ENCODE peak calls at places on chromosomes 5 and 9, in eight cellular contexts. C is GM23338, U is trophoblast cell, P is mesenchymal stem cell, D is lung, V is psoas muscle, X is small intestine, N is aorta. Q is an unnamed sample.

GRCh38 chr5:14210729-14211128 is 67.6 kb downstream of the TRIO start:
- DNase-seq in P (no peak), N (no peak), C (no peak), U (no peak), D (no peak), V (no peak), X (no peak), Q (no peak)

GRCh38 chr9:128108784-128109709 is 18.5 kb downstream of the PTGES2 start:
- DNase-seq in V (no peak), P (no peak), D (no peak), N (peak; percentile 59), X (peak; percentile 42), C (no peak), U (no peak), Q (no peak)

GRCh38 chr5:158590936-158591863 is 508.5 kb downstream of the EBF1 start:
- DNase-seq in V (no peak), N (no peak), C (peak; percentile 77), X (peak; percentile 3), U (peak; percentile 46), P (peak; percentile 3), D (no peak), Q (peak; percentile 12)

GRCh38 chr5:170971-171800 is 20.1 kb upstream of the LRRC14B start:
- DNase-seq in V (peak; percentile 28), C (no peak), P (no peak), U (no peak), X (no peak), N (peak; percentile 65), D (no peak), Q (no peak)

GRCh38 chr9:88106492-88106891 is 31.8 kb downstream of the SPATA31C2 start:
- DNase-seq in N (no peak), V (no peak), P (peak; percentile 25), X (peak; percentile 60), C (peak; percentile 53), U (peak; percentile 55), D (no peak), Q (no peak)

GRCh38 chr9:110410926-110411325 is 73.3 kb upstream of the TXNDC8 start:
- DNase-seq in C (no peak), U (no peak), X (no peak), P (no peak), V (no peak), N (no peak), D (no peak), Q (no peak)

GRCh38 chr5:53263151-53263550 is 153.6 kb upstream of the MOCS2 start:
- DNase-seq in X (no peak), D (no peak), P (no peak), N (no peak), U (no peak), V (no peak), C (no peak), Q (no peak)

GRCh38 chr9:14165376-14166035 is 148.4 kb downstream of the NFIB start:
- DNase-seq in U (no peak), X (no peak), D (peak; percentile 41), N (no peak), P (no peak), C (no peak), V (no peak), Q (no peak)

GRCh38 chr9:38004809-38005560 is 64.0 kb downstream of the SHB start:
- DNase-seq in X (no peak), D (no peak), P (no peak), U (no peak), V (no peak), C (no peak), N (peak; percentile 33), Q (no peak)

DNA sequence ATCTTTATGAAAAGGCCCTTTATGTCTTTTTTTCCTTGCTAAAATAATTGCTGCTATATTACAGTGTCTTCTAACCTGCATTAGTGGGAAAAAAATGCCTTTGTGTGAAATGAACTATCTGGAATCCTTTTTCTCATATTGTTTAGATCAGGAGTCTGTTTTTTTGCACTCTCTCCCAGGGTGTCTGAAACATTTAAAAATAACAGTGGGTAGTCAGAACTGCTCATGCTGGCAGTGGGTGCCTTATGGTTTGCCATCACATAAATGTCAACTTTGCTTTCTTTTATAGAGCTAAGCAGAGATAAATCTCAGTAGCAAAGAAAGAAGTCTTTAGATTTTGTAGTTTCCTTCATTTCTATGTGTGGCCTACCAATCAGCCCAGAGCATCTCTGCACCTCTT is 347.8 kb upstream of the RGMB start:
- DNase-seq in P (no peak), N (no peak), C (no peak), D (no peak), V (no peak), U (no peak), X (no peak), Q (no peak)
- H3K27ac ChIP-seq in P (no peak overlapping the region), N (no peak overlapping the region), C (no peak overlapping the region), D (no peak overlapping the region), V (no peak overlapping the region), U (no peak overlapping the region), X (no peak overlapping the region), Q (no peak overlapping the region)

GRCh38 chr9:137085918-137086530 is 761 bp upstream of the MAN1B1 start:
- DNase-seq in D (peak; percentile 45), N (peak; percentile 88), C (peak; percentile 46), U (peak; percentile 66), V (peak; percentile 58), X (peak; percentile 40), P (peak; percentile 65), Q (peak; percentile 45)

GRCh38 chr9:137082222-137082924 is 4.4 kb upstream of the MAN1B1 start:
- DNase-seq in D (no peak), C (no peak), V (no peak), U (no peak), P (no peak), X (no peak), N (peak; percentile 69), Q (no peak)

GRCh38 chr9:137084526-137084925 is 2.3 kb upstream of the MAN1B1 start:
- DNase-seq in X (no peak), D (no peak), V (no peak), C (no peak), N (no peak), U (no peak), P (no peak), Q (peak; percentile 79)

GRCh38 chr9:137082925-137083290 is 3.9 kb upstream of the MAN1B1 start:
- DNase-seq in U (no peak), D (no peak), N (no peak), P (no peak), C (no peak), X (no peak), V (no peak), Q (no peak)

DNA sequence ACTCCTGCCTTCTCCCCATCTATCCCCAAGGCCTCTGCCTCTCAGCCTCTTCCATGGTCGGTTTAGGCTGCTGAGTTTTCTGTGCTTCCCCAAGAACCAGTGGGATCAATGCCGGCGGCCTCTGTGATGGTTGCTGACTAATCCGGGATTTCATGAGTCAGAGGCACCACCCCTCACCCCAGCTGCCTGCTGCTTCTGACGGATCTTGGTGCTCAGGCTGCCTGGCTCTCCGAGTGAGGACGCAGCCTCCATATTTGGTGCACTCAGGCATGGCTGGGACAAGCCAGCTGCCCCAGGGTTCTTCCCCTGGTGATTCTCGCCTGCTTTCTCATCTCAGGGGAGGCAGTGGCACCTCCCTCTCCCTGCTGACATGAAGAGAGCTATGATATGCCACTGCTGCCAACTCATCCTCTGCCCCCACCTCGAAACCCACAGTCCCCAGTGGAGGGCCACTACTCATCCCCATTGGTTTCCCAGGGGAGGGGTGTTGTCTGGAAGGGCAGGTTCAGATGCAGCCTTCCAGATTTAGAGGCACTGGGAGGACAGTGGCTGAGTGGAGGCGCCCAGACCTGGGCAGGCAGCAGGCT is 3.3 kb upstream of the MAN1B1 start:
- DNase-seq in V (peak; percentile 75), P (peak; percentile 97), X (peak; percentile 63), D (peak; percentile 43), C (no peak), N (peak; percentile 89), U (peak; percentile 55), Q (peak; percentile 89)
- H3K4me1 ChIP-seq in V (peaks cover 8% of the 10 kb centered on the region), P (peaks cover 45% of the 10 kb centered on the region), X (no peaks in the 10 kb centered on the region), D (no peaks in the 10 kb centered on the region), C (peaks cover 10% of the 10 kb centered on the region), N (no peaks in the 10 kb centered on the region), U (peaks cover 15% of the 10 kb centered on the region), Q (peaks cover 13% of the 10 kb centered on the region)

GRCh38 chr5:145943674-145944121 is 7.3 kb downstream of the SH3RF2 start:
- DNase-seq in P (no peak), U (no peak), N (no peak), C (no peak), D (peak; percentile 69), X (peak; percentile 67), V (no peak), Q (peak; percentile 72)

GRCh38 chr5:145941096-145941676 is 4.8 kb downstream of the SH3RF2 start:
- DNase-seq in C (no peak), X (peak; percentile 62), D (no peak), N (no peak), P (no peak), V (no peak), U (no peak), Q (no peak)

GRCh38 chr5:145942202-145942601 is 5.8 kb downstream of the SH3RF2 start:
- DNase-seq in V (no peak), P (no peak), X (peak; percentile 92), N (no peak), C (no peak), D (no peak), U (no peak), Q (no peak)

GRCh38 chr5:145942749-145943148 is 6.4 kb downstream of the SH3RF2 start:
- DNase-seq in C (no peak), X (no peak), D (no peak), U (no peak), V (no peak), N (no peak), P (no peak), Q (no peak)

DNA sequence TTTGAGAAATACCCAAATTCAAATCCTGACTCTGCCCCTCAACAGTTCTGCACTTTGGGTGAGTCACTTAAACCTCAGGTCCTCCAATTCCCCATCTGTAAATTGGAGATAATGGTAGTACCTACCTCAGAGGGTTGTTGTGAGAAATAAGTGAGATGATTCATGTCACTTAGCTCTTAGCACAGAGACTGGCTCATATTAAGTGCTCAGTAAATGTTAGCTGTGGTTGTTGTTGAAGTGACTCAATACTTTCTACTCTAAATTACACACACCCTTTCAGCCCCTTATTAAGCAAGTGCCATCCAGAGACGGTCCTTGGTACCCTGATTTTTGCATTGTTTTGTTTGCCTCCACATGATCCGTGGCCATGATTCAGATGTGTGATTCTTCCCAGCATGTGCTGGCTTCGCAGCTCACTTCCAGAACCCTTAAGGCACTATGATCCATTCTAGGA is 5.3 kb downstream of the SH3RF2 start:
- DNase-seq in C (no peak), N (no peak), U (no peak), D (no peak), V (no peak), X (peak; percentile 24), P (peak; percentile 49), Q (peak; percentile 93)
- H3K27ac ChIP-seq in C (no peak overlapping the region), N (no peak overlapping the region), U (no peak overlapping the region), D (no peak overlapping the region), V (peak overlapping the region; percentile 53), X (peak overlapping the region; percentile 63), P (no peak overlapping the region), Q (peak overlapping the region; percentile 48)

DNA sequence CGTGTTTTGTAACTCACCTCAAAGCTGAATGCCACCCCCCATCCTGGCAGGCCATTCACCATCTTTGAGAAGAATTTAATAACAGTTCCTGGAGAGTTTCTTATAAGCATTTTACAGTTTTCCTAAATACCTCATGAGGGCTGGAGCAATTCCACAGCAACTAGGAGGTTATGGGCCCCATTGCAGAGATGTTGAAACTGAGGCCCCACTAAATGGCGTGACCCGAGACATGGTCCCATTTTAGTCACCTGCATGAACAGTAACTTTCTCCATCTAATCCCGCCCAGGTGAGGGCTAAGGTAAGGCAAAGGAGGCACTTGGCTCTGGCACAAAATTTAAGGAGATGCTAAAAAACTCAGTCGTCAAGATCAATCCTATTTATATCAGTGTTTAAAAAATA is 77.5 kb downstream of the PPARGC1B start:
- DNase-seq in D (no peak), U (no peak), C (no peak), X (no peak), V (no peak), N (no peak), P (no peak), Q (no peak)
- H3K4me1 ChIP-seq in D (peaks cover 9% of the 10 kb centered on the region), U (peaks cover 16% of the 10 kb centered on the region), C (peaks cover 16% of the 10 kb centered on the region), X (no peaks in the 10 kb centered on the region), V (peaks cover 89% of the 10 kb centered on the region), N (no peaks in the 10 kb centered on the region), P (peaks cover 30% of the 10 kb centered on the region), Q (peaks cover 11% of the 10 kb centered on the region)

GRCh38 chr5:146751054-146751453 is 127.5 kb downstream of the PPP2R2B start:
- DNase-seq in P (no peak), V (no peak), U (no peak), C (no peak), N (no peak), X (no peak), D (no peak), Q (no peak)
- H3K27ac ChIP-seq in P (no peak overlapping the region), V (no peak overlapping the region), U (no peak overlapping the region), C (no peak overlapping the region), N (no peak overlapping the region), X (no peak overlapping the region), D (no peak overlapping the region), Q (no peak overlapping the region)

Q was measured in foreskin keratinocyte.